ENCODE peak calls at places on chromosomes 6 and 20, in four cellular contexts. H is A549, O is NT2/D1, K is endothelial cell of umbilical vein. M is an unnamed sample.

GRCh38 chr6:33755070-33755869 is 8.6 kb upstream of the IP6K3 start:
- DNase-seq in H (no peak), O (no peak), K (no peak), M (no peak)

GRCh38 chr6:38095054-38095453 is 275.5 kb downstream of the ZFAND3 start:
- DNase-seq in K (no peak), H (no peak), O (no peak), M (no peak)

GRCh38 chr6:163349001-163349680 is 65.4 kb upstream of the QKI start:
- DNase-seq in K (no peak), H (no peak), O (no peak), M (no peak)

GRCh38 chr6:144544266-144544830 is 259.2 kb downstream of the UTRN start:
- DNase-seq in H (no peak), O (no peak), K (no peak), M (no peak)

GRCh38 chr20:63508072-63508768 is 9.3 kb upstream of the EEF1A2 start:
- DNase-seq in K (no peak), H (no peak), O (no peak), M (no peak)

GRCh38 chr6:26217714-26218075 is 130.5 kb downstream of the HFE start:
- DNase-seq in O (no peak), H (no peak), K (no peak), M (no peak)

GRCh38 chr6:15536201-15536955 is 126.5 kb downstream of the DTNBP1 start:
- DNase-seq in K (no peak), O (no peak), H (no peak), M (no peak)

GRCh38 chr20:32743237-32744112 is at the start of gene COMMD7:
- DNase-seq in K (peak), H (peak), O (no peak), M (no peak)

GRCh38 chr6:28225056-28225834 is at the start of gene ZSCAN9:
- DNase-seq in O (peak), H (peak), K (peak), M (peak)

GRCh38 chr6:39085129-39085528 is 29.9 kb downstream of the SAYSD1 start:
- DNase-seq in K (no peak), H (no peak), O (no peak), M (no peak)

GRCh38 chr20:11755071-11755881 is 162.4 kb upstream of the BTBD3 start:
- DNase-seq in O (no peak), H (no peak), K (peak), M (no peak)

GRCh38 chr20:5642155-5642981 is 107.8 kb upstream of the SHLD1 start:
- DNase-seq in H (no peak), O (no peak), K (peak), M (no peak)

GRCh38 chr6:164303092-164304007 is 888.8 kb downstream of the QKI start:
- DNase-seq in H (no peak), O (no peak), K (peak), M (no peak)

GRCh38 chr20:10949930-10950783 is 276.4 kb upstream of the JAG1 start:
- DNase-seq in K (no peak), H (no peak), O (no peak), M (no peak)

GRCh38 chr6:115901896-115902295 is 158.8 kb downstream of the FRK start:
- DNase-seq in K (no peak), H (no peak), O (no peak), M (no peak)

GRCh38 chr6:76275746-76276145 is 203.3 kb upstream of the IMPG1 start:
- DNase-seq in O (no peak), K (peak), H (no peak), M (peak)

GRCh38 chr6:32742374-32742773 is 1.2 kb downstream of the HLA-DQA2 start:
- DNase-seq in H (no peak), K (no peak), O (no peak), M (no peak)

GRCh38 chr6:73443555-73443954 is 8.5 kb downstream of the CGAS start:
- DNase-seq in O (no peak), K (no peak), H (no peak), M (no peak)

GRCh38 chr6:45644720-45645119 is 267.0 kb upstream of the SUPT3H start:
- DNase-seq in K (no peak), H (no peak), O (peak), M (no peak)

GRCh38 chr6:65157025-65157424 is 550.0 kb downstream of the EYS start:
- DNase-seq in O (no peak), H (no peak), K (no peak), M (no peak)

GRCh38 chr6:139920027-139920851 is 545.8 kb upstream of the CITED2 start:
- DNase-seq in H (no peak), K (no peak), O (no peak), M (no peak)

GRCh38 chr6:329888-330691 is 37.8 kb downstream of the DUSP22 start:
- DNase-seq in H (peak), O (no peak), K (no peak), M (no peak)

GRCh38 chr6:116941727-116942126 is 64.7 kb downstream of the RFX6 start:
- DNase-seq in K (no peak), H (no peak), O (no peak), M (no peak)

GRCh38 chr20:50278684-50279531 is 88.3 kb downstream of the CEBPB start:
- DNase-seq in H (peak), O (no peak), K (no peak), M (no peak)

GRCh38 chr6:39425346-39426056 is 103.0 kb upstream of the KCNK16 start:
- DNase-seq in O (no peak), K (no peak), H (no peak), M (no peak)

GRCh38 chr6:158475344-158476302 is 84.3 kb upstream of the TMEM181 start:
- DNase-seq in H (peak), O (no peak), K (peak), M (no peak)

GRCh38 chr6:13431861-13432465 is 55.4 kb downstream of the GFOD1 start:
- DNase-seq in O (peak), K (peak), H (peak), M (no peak)

GRCh38 chr6:132511159-132511835 is 1.6 kb downstream of the STX7 start:
- DNase-seq in K (peak), O (no peak), H (peak), M (no peak)

GRCh38 chr20:59632426-59633113 is 28.2 kb downstream of the PHACTR3 start:
- DNase-seq in K (no peak), O (no peak), H (no peak), M (no peak)

GRCh38 chr6:166308769-166309589 is 787 bp upstream of the PRR18 start:
- DNase-seq in H (no peak), K (no peak), O (no peak), M (no peak)

GRCh38 chr6:131456565-131456964 is 116.5 kb upstream of the ARG1 start:
- DNase-seq in K (no peak), O (no peak), H (no peak), M (no peak)

GRCh38 chr20:50152394-50153152 is 950 bp downstream of the PEDS1 start:
- DNase-seq in O (no peak), K (peak), H (no peak), M (no peak)

GRCh38 chr20:63142933-63143332 is 73.0 kb downstream of the YTHDF1 start:
- DNase-seq in K (no peak), H (no peak), O (no peak), M (no peak)

GRCh38 chr6:39885691-39886090 is 48.6 kb downstream of the MOCS1 start:
- DNase-seq in K (no peak), H (no peak), O (no peak), M (no peak)

GRCh38 chr6:24583463-24584389 is 62.3 kb downstream of the KIAA0319 start:
- DNase-seq in O (peak), K (peak), H (peak), M (peak)

GRCh38 chr6:25660512-25660911 is 8.5 kb downstream of the SCGN start:
- DNase-seq in K (peak), O (no peak), H (peak), M (no peak)

GRCh38 chr6:126033696-126034095 is 47.4 kb downstream of the TRMT11 start:
- DNase-seq in H (peak), K (peak), O (peak), M (no peak)

GRCh38 chr6:41940759-41941279 is 789 bp downstream of the CCND3 start:
- DNase-seq in O (no peak), H (peak), K (peak), M (no peak)

GRCh38 chr6:93389192-93389591 is 30.2 kb downstream of the EPHA7 start:
- DNase-seq in O (no peak), K (no peak), H (no peak), M (no peak)

DNA sequence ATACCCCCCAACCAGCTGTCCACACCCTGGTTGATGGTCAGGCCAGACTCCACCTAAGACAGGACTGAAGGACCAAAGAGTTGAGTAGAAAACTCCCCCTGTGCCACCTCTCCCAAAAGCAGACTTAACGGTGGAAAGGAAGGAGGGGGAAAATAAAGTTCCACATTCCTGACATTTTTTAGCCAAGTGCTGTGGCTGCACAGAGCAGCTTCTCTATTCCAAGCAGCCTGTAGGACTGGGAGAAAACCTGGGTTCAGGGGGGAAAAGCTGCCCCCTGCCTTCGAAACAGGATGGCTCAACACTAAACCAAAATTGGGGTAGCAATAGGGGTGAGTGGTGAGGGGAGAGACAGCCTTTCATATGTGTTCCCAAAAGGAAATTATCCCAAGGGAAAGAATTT is 3.6 kb downstream of the TRAM2 start:
- DNase-seq in K (peak), H (no peak), O (no peak), M (no peak)
- H3K4me3 ChIP-seq in K (no peak), H (no peak), O (no peak), M (no peak)

GRCh38 chr6:121439456-121440250 is 4.2 kb downstream of the GJA1 start:
- DNase-seq in O (no peak), H (no peak), K (peak), M (no peak)
- H3K4me3 ChIP-seq in O (peak), H (peak), K (peak), M (peak)

GRCh38 chr6:44397424-44398169 is 10.1 kb downstream of the CDC5L start:
- DNase-seq in O (no peak), K (no peak), H (no peak), M (no peak)
- H3K4me3 ChIP-seq in O (no peak), K (no peak), H (no peak), M (no peak)

GRCh38 chr6:1756472-1757129 is 146.9 kb downstream of the FOXC1 start:
- DNase-seq in K (no peak), H (no peak), O (no peak), M (no peak)
- H3K4me3 ChIP-seq in K (no peak), H (no peak), O (no peak), M (no peak)

DNA sequence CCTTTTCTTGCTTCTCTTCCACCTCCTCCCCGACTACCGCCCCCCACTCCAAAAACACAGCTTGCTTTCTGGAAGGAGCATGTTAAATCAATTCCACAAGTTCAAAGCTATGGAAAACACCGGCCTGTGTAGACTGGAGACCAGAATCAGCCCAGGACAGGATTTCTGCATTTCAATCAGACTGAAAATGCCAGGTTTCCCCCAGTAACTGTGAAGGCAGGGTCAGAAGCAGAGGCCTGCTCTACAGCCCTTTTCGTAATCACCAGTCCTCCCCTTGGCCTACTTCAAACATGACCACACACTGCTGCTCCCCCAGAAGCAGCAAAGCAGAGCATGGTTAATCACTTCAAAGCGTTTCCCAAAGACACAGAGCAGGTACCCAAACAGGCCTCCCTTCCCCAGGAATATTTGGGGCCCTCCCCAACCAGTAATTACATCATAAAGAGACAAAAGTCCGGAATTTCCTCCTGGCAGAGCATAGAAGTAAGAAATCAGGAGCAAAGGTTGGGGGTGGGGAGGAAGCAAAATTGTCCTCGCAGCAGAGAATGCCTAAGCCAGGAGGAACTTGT is 38.4 kb downstream of the ZMYND8 start:
- DNase-seq in H (peak), O (peak), K (no peak), M (no peak)
- H3K4me3 ChIP-seq in H (no peak), O (peak), K (no peak), M (no peak)

M was measured in iPS DF 6.9.